ENCODE peak calls at places on chromosome 13, in six cellular contexts. F is fibroblast of pulmonary artery, V is BE2C, R is dorsolateral prefrontal cortex, S is lower lobe of right lung, Z is tibial artery. J is an unnamed sample.

GRCh38 chr13:21118180-21118579 is 56.8 kb upstream of the LATS2 start:
- DNase-seq in V (no peak), S (no peak), F (no peak), R (no peak), Z (no peak), J (no peak)

GRCh38 chr13:46168818-46169217 is 13.2 kb downstream of the LCP1 start:
- DNase-seq in R (no peak), F (no peak), S (no peak), Z (no peak), V (no peak), J (no peak)

GRCh38 chr13:40344270-40345148 is 321.9 kb downstream of the FOXO1 start:
- DNase-seq in V (no peak), Z (no peak), R (no peak), F (peak; percentile 66), S (no peak), J (no peak)

GRCh38 chr13:49454388-49455015 is 10.4 kb downstream of the SETDB2 start:
- DNase-seq in F (peak; percentile 21), R (no peak), S (no peak), Z (no peak), V (no peak), J (peak; percentile 17)

GRCh38 chr13:107993239-107993948 is 221.9 kb downstream of the LIG4 start:
- DNase-seq in F (no peak), S (no peak), V (no peak), R (no peak), Z (no peak), J (peak; percentile 27)

GRCh38 chr13:109297628-109298027 is 488.8 kb downstream of the IRS2 start:
- DNase-seq in S (no peak), V (no peak), R (no peak), F (peak; percentile 63), Z (no peak), J (peak; percentile 86)

GRCh38 chr13:93218583-93218982 is 8.0 kb upstream of the GPC6 start:
- DNase-seq in F (no peak), V (no peak), Z (no peak), S (no peak), R (no peak), J (peak; percentile 12)

GRCh38 chr13:23851106-23851505 is 38.1 kb downstream of the MIPEP start:
- DNase-seq in V (no peak), F (peak; percentile 64), R (no peak), Z (no peak), S (no peak), J (peak; percentile 11)

GRCh38 chr13:90686438-90686837 is 661.0 kb upstream of the MIR17HG start:
- DNase-seq in R (no peak), V (no peak), S (no peak), Z (no peak), F (peak; percentile 95), J (peak; percentile 49)

GRCh38 chr13:40672310-40673060 is 6.0 kb upstream of the FOXO1 start:
- DNase-seq in Z (no peak), S (no peak), V (peak; percentile 18), F (peak; percentile 62), R (no peak), J (peak; percentile 74)

GRCh38 chr13:112765734-112766133 is 75.9 kb downstream of the ATP11A start:
- DNase-seq in F (no peak), V (no peak), S (no peak), R (no peak), Z (no peak), J (no peak)

GRCh38 chr13:54758795-54759194 is 1730.2 kb downstream of the OLFM4 start:
- DNase-seq in S (no peak), V (no peak), R (no peak), Z (no peak), F (no peak), J (no peak)

GRCh38 chr13:83211301-83211700 is 671.0 kb downstream of the SLITRK1 start:
- DNase-seq in F (peak; percentile 42), S (no peak), R (no peak), Z (no peak), V (no peak), J (peak; percentile 59)

GRCh38 chr13:25462301-25463125 is 90.7 kb downstream of the ATP8A2 start:
- DNase-seq in Z (no peak), V (no peak), F (no peak), S (no peak), R (no peak), J (no peak)

GRCh38 chr13:108860418-108860817 is 231.0 kb downstream of the MYO16 start:
- DNase-seq in S (no peak), V (no peak), F (no peak), R (no peak), Z (no peak), J (no peak)

GRCh38 chr13:35817642-35818576 is 313.3 kb downstream of the DCLK1 start:
- DNase-seq in V (no peak), R (no peak), Z (no peak), F (no peak), S (no peak), J (no peak)

GRCh38 chr13:19927117-19927734 is 31.3 kb upstream of the ZMYM2 start:
- DNase-seq in S (no peak), F (peak; percentile 34), Z (no peak), V (no peak), R (no peak), J (peak; percentile 42)

GRCh38 chr13:32846020-32846451 is 170.2 kb upstream of the KL start:
- DNase-seq in S (no peak), Z (no peak), R (no peak), V (no peak), F (no peak), J (no peak)

GRCh38 chr13:110913322-110913721 is 1.5 kb downstream of the ANKRD10 start:
- DNase-seq in R (no peak), S (no peak), V (no peak), F (peak; percentile 8), Z (no peak), J (no peak)

GRCh38 chr13:111216166-111216960 is 101.3 kb downstream of the ARHGEF7 start:
- DNase-seq in R (no peak), Z (peak; percentile 78), V (peak; percentile 60), S (no peak), F (peak; percentile 45), J (peak; percentile 43)

GRCh38 chr13:28467886-28468519 is 26.9 kb downstream of the FLT1 start:
- DNase-seq in S (no peak), V (no peak), R (no peak), Z (no peak), F (no peak), J (no peak)

GRCh38 chr13:108306768-108307332 is 37.3 kb downstream of the TNFSF13B start:
- DNase-seq in V (no peak), S (no peak), R (no peak), Z (no peak), F (peak; percentile 36), J (no peak)

GRCh38 chr13:34044660-34045080 is 226.7 kb downstream of the RFC3 start:
- DNase-seq in F (peak; percentile 68), Z (no peak), V (no peak), R (no peak), S (no peak), J (peak; percentile 79)

GRCh38 chr13:79745141-79745540 is 264.2 kb downstream of the NDFIP2 start:
- DNase-seq in F (no peak), S (no peak), R (no peak), Z (no peak), V (peak; percentile 45), J (no peak)

GRCh38 chr13:79749985-79750551 is 269.1 kb downstream of the NDFIP2 start:
- DNase-seq in F (peak; percentile 99), S (peak; percentile 63), V (peak; percentile 10), Z (peak; percentile 78), R (no peak), J (peak; percentile 96)

GRCh38 chr13:79749556-79749955 is 268.6 kb downstream of the NDFIP2 start:
- DNase-seq in R (no peak), F (peak; percentile 16), S (no peak), V (no peak), Z (no peak), J (no peak)
- H3K4me3 ChIP-seq in R (no peak overlapping the region), F (no peak overlapping the region), S (no peak overlapping the region), V (no peak overlapping the region), Z (no peak overlapping the region), J (no peak overlapping the region)

GRCh38 chr13:30863231-30863630 is 42.8 kb upstream of the MEDAG start:
- DNase-seq in S (no peak), F (no peak), V (no peak), R (no peak), Z (no peak), J (no peak)

GRCh38 chr13:30864352-30865130 is 41.5 kb upstream of the MEDAG start:
- DNase-seq in R (no peak), S (no peak), V (no peak), Z (peak; percentile 66), F (peak; percentile 93), J (peak; percentile 98)

GRCh38 chr13:30866692-30867669 is 39.1 kb upstream of the MEDAG start:
- DNase-seq in Z (no peak), S (no peak), R (no peak), F (no peak), V (peak; percentile 69), J (no peak)

GRCh38 chr13:30863796-30864195 is 42.3 kb upstream of the MEDAG start:
- DNase-seq in Z (no peak), R (no peak), F (no peak), S (no peak), V (no peak), J (no peak)

DNA sequence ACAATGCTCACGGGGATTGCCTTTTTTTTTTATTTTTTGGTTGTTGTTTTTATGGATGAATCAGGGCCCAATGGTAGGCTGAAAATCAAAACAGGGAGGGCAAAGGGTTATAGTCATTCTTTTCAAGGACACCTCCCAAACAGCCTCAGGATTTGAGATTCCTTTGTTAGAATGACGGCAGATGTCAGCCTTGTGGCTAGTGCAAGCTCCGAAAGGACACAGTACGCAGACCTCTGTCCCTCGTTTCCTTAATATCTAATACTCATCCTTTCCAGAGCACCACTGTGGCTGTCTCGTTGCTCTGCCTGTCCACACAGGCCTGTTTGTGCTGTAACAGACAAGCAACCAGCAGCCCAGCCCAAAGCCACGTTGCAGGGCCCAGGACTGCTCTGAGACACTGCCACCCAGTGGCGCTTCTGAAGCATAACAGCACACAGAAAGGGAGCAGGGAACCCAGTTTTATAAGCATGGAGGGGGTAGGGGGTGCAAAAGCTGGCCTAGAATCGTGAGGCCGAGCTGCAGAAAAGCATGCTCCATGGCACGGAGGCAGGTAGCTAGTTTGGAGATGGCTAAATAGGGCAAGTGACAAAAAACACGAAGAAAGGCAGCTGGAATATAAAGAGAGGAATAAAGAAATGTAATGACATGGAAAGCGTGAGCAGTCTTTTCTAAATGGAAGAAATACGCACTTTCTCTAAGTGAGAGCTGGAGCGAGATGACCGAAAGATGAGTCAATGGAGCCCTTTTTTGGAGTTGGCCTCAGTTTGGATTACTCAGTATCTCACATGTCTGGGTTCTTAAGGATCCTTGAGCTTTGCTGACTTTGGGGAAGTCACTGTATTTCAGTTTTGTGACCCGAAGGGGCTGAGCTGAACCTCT is 40.7 kb upstream of the MEDAG start:
- DNase-seq in V (peak; percentile 90), Z (peak; percentile 90), R (peak; percentile 85), S (peak; percentile 81), F (peak; percentile 95), J (peak; percentile 96)
- TF ChIP-seq CTCF in V (peak; percentile 97), Z (peak; percentile 94), R (peak; percentile 82), S (peak; percentile 89), F (peak; percentile 97), J (peak; percentile 92)

GRCh38 chr13:114067381-114067885 is 65.0 kb downstream of the RASA3 start:
- DNase-seq in Z (no peak), R (peak; percentile 33), V (no peak), S (no peak), F (peak; percentile 29), J (peak; percentile 60)
- H3K4me3 ChIP-seq in Z (no peak overlapping the region), R (no peak overlapping the region), V (no peak overlapping the region), S (no peak overlapping the region), F (no peak overlapping the region), J (no peak overlapping the region)

GRCh38 chr13:47399599-47399998 is 502.7 kb upstream of the HTR2A start:
- DNase-seq in Z (no peak), R (no peak), S (no peak), V (no peak), F (no peak), J (no peak)

GRCh38 chr13:47396915-47397314 is 500.1 kb upstream of the HTR2A start:
- DNase-seq in S (no peak), Z (no peak), R (no peak), V (no peak), F (no peak), J (no peak)

GRCh38 chr13:47397739-47398138 is 500.9 kb upstream of the HTR2A start:
- DNase-seq in Z (no peak), R (no peak), F (no peak), S (no peak), V (no peak), J (peak; percentile 32)
- TF ChIP-seq CTCF in Z (no peak), R (no peak), F (no peak), S (no peak), V (peak; percentile 11), J (no peak)

J was measured in astrocyte of the spinal cord.